ENCODE peak calls at places on chromosomes 3 and 15, in six cellular contexts. B is RWPE1; F is heart right ventricle; G is NK-92 treated with Interleukin-12 subunit alpha and Interleukin-12 subunit beta, amount 100 ng/mL, for 24 hours; Z is left ventricle myocardium inferior; D is AG09319. O is an unnamed sample.

GRCh38 chr15:91970142-91970541 is 116.6 kb downstream of the SLCO3A1 start:
- DNase-seq in D (peak; percentile 56), G (no peak), F (peak; percentile 68), B (no peak), Z (peak; percentile 87), O (no peak)

GRCh38 chr3:43765417-43766030 is 74.8 kb downstream of the ABHD5 start:
- DNase-seq in F (no peak), D (no peak), G (no peak), Z (peak; percentile 22), B (no peak), O (no peak)

GRCh38 chr3:138459619-138460535 is 25.5 kb downstream of the ESYT3 start:
- DNase-seq in F (no peak), B (no peak), D (no peak), Z (no peak), G (no peak), O (no peak)

GRCh38 chr3:195135921-195136320 is 135.0 kb downstream of the XXYLT1 start:
- DNase-seq in F (no peak), D (no peak), G (no peak), Z (no peak), B (no peak), O (no peak)

GRCh38 chr3:48716508-48716981 is 476 bp downstream of the IP6K2 start:
- DNase-seq in Z (no peak), F (peak; percentile 12), D (no peak), G (no peak), B (no peak), O (no peak)

GRCh38 chr3:3800076-3800448 is 831 bp downstream of the LRRN1 start:
- DNase-seq in D (no peak), F (no peak), B (no peak), G (no peak), Z (no peak), O (no peak)

GRCh38 chr3:129577356-129577755 is 29.1 kb downstream of the PLXND1 start:
- DNase-seq in B (no peak), F (peak; percentile 55), G (no peak), Z (peak; percentile 77), D (no peak), O (no peak)

GRCh38 chr15:62087671-62088360 is 21.0 kb downstream of the C2CD4A start:
- DNase-seq in B (no peak), Z (no peak), F (peak; percentile 23), G (no peak), D (no peak), O (no peak)

GRCh38 chr3:166211451-166211850 is 374.2 kb upstream of the BCHE start:
- DNase-seq in G (no peak), Z (no peak), F (no peak), D (no peak), B (no peak), O (no peak)

GRCh38 chr3:173395073-173395411 is 2.5 kb upstream of the NLGN1 start:
- DNase-seq in F (no peak), Z (peak; percentile 19), G (no peak), D (peak; percentile 3), B (peak; percentile 33), O (no peak)

GRCh38 chr3:126314305-126315082 is 42.7 kb downstream of the KLF15 start:
- DNase-seq in D (no peak), Z (no peak), B (no peak), G (no peak), F (no peak), O (no peak)

GRCh38 chr15:78455749-78456148 is 17.7 kb downstream of the IREB2 start:
- DNase-seq in B (no peak), D (no peak), Z (no peak), F (peak; percentile 23), G (no peak), O (no peak)

GRCh38 chr15:70214266-70214665 is 116.5 kb upstream of the TLE3 start:
- DNase-seq in Z (no peak), G (no peak), B (no peak), F (no peak), D (no peak), O (no peak)

GRCh38 chr15:92665100-92665555 is 9.6 kb upstream of the FAM174B start:
- DNase-seq in D (no peak), G (no peak), B (no peak), Z (peak; percentile 20), F (no peak), O (no peak)